ENCODE peak calls at places on chromosomes 6 and 20, in seven cellular contexts. One of them, this sample, is unnamed.

GRCh38 chr6:3449750-3450305 is 7.0 kb downstream of the SLC22A23 start:
- ATAC-seq in HCT116: no peak
- ATAC-seq in GM12878: peak
- ATAC-seq in HepG2: no peak
- ATAC-seq in upper lobe of left lung: no peak
- ATAC-seq in K562: no peak
- ATAC-seq in GM23338: no peak
- ATAC-seq in this sample: no peak

GRCh38 chr6:119043783-119044182 is 34.7 kb downstream of the FAM184A start:
- ATAC-seq in HCT116: no peak
- ATAC-seq in GM12878: peak
- ATAC-seq in HepG2: no peak
- ATAC-seq in upper lobe of left lung: no peak
- ATAC-seq in K562: no peak
- ATAC-seq in GM23338: no peak
- ATAC-seq in this sample: no peak

GRCh38 chr20:51189814-51190782 is 167.2 kb upstream of the KCNG1 start:
- ATAC-seq in HCT116: no peak
- ATAC-seq in GM12878: no peak
- ATAC-seq in HepG2: no peak
- ATAC-seq in upper lobe of left lung: no peak
- ATAC-seq in K562: no peak
- ATAC-seq in GM23338: no peak
- ATAC-seq in this sample: no peak

GRCh38 chr20:49725694-49726093 is 12.0 kb upstream of the B4GALT5 start:
- ATAC-seq in HCT116: no peak
- ATAC-seq in GM12878: no peak
- ATAC-seq in HepG2: peak
- ATAC-seq in upper lobe of left lung: no peak
- ATAC-seq in K562: peak
- ATAC-seq in GM23338: no peak
- ATAC-seq in this sample: no peak

GRCh38 chr20:52078289-52078688 is 113.3 kb downstream of the ZFP64 start:
- ATAC-seq in HCT116: no peak
- ATAC-seq in GM12878: no peak
- ATAC-seq in HepG2: peak
- ATAC-seq in upper lobe of left lung: no peak
- ATAC-seq in K562: no peak
- ATAC-seq in GM23338: no peak
- ATAC-seq in this sample: no peak

GRCh38 chr20:46739441-46740213 is 30.2 kb downstream of the SLC2A10 start:
- ATAC-seq in HCT116: peak
- ATAC-seq in GM12878: no peak
- ATAC-seq in HepG2: no peak
- ATAC-seq in upper lobe of left lung: no peak
- ATAC-seq in K562: no peak
- ATAC-seq in GM23338: no peak
- ATAC-seq in this sample: no peak

GRCh38 chr6:21887301-21888185 is 294.0 kb downstream of the SOX4 start:
- ATAC-seq in HCT116: no peak
- ATAC-seq in GM12878: no peak
- ATAC-seq in HepG2: no peak
- ATAC-seq in upper lobe of left lung: no peak
- ATAC-seq in K562: no peak
- ATAC-seq in GM23338: no peak
- ATAC-seq in this sample: no peak

GRCh38 chr6:51323056-51323455 is 504.4 kb downstream of the TFAP2B start:
- ATAC-seq in HCT116: no peak
- ATAC-seq in GM12878: no peak
- ATAC-seq in HepG2: no peak
- ATAC-seq in upper lobe of left lung: no peak
- ATAC-seq in K562: no peak
- ATAC-seq in GM23338: no peak
- ATAC-seq in this sample: no peak

GRCh38 chr6:157881375-157881774 is 58.3 kb downstream of the SNX9 start:
- ATAC-seq in HCT116: no peak
- ATAC-seq in GM12878: no peak
- ATAC-seq in HepG2: no peak
- ATAC-seq in upper lobe of left lung: no peak
- ATAC-seq in K562: no peak
- ATAC-seq in GM23338: no peak
- ATAC-seq in this sample: no peak

GRCh38 chr6:160798625-160799024 is 96.6 kb downstream of the PLG start:
- ATAC-seq in HCT116: no peak
- ATAC-seq in GM12878: no peak
- ATAC-seq in HepG2: no peak
- ATAC-seq in upper lobe of left lung: no peak
- ATAC-seq in K562: no peak
- ATAC-seq in GM23338: no peak
- ATAC-seq in this sample: no peak

GRCh38 chr6:34383171-34383631 is 9.3 kb downstream of the NUDT3 start:
- ATAC-seq in HCT116: no peak
- ATAC-seq in GM12878: peak
- ATAC-seq in HepG2: no peak
- ATAC-seq in upper lobe of left lung: peak
- ATAC-seq in K562: peak
- ATAC-seq in GM23338: no peak
- ATAC-seq in this sample: no peak

GRCh38 chr20:56368351-56369134 is 9.8 kb downstream of the FAM210B start:
- ATAC-seq in HCT116: no peak
- ATAC-seq in GM12878: no peak
- ATAC-seq in HepG2: no peak
- ATAC-seq in upper lobe of left lung: no peak
- ATAC-seq in K562: peak
- ATAC-seq in GM23338: no peak
- ATAC-seq in this sample: no peak

GRCh38 chr6:90401933-90402830 is 105.5 kb upstream of the BACH2 start:
- ATAC-seq in HCT116: no peak
- ATAC-seq in GM12878: no peak
- ATAC-seq in HepG2: no peak
- ATAC-seq in upper lobe of left lung: no peak
- ATAC-seq in K562: no peak
- ATAC-seq in GM23338: no peak
- ATAC-seq in this sample: no peak

GRCh38 chr6:43544461-43544860 is 27.6 kb downstream of the POLR1C start:
- ATAC-seq in HCT116: no peak
- ATAC-seq in GM12878: peak
- ATAC-seq in HepG2: no peak
- ATAC-seq in upper lobe of left lung: no peak
- ATAC-seq in K562: no peak
- ATAC-seq in GM23338: no peak
- ATAC-seq in this sample: no peak

GRCh38 chr6:111664565-111665039 is 58.9 kb upstream of the TRAF3IP2 start:
- ATAC-seq in HCT116: no peak
- ATAC-seq in GM12878: no peak
- ATAC-seq in HepG2: no peak
- ATAC-seq in upper lobe of left lung: peak
- ATAC-seq in K562: no peak
- ATAC-seq in GM23338: no peak
- ATAC-seq in this sample: peak

GRCh38 chr6:91626935-91627334 is 1040.1 kb upstream of the MAP3K7 start:
- ATAC-seq in HCT116: no peak
- ATAC-seq in GM12878: no peak
- ATAC-seq in HepG2: no peak
- ATAC-seq in upper lobe of left lung: no peak
- ATAC-seq in K562: no peak
- ATAC-seq in GM23338: no peak
- ATAC-seq in this sample: no peak

GRCh38 chr6:56312049-56312448 is 64.7 kb upstream of the COL21A1 start:
- ATAC-seq in HCT116: no peak
- ATAC-seq in GM12878: no peak
- ATAC-seq in HepG2: no peak
- ATAC-seq in upper lobe of left lung: no peak
- ATAC-seq in K562: no peak
- ATAC-seq in GM23338: no peak
- ATAC-seq in this sample: no peak

DNA sequence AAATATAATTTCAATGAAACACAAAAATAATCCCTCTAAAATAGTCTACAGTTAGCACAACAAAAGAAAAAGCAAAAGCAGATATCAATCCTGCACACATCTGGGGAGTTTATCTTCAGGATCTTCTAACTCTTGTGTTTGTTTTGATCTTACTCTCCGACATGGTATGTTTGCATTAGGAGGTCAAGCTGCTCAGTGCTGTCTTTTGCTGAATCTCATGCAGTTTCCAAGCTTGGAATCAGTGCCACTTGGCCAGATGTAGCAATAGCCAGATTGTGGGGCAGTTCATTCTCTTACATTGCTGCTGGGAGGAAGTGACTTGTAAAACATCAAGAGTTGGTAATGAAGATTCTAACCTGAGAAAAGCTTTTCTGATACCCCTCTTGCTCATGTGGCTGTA is 29.5 kb downstream of the RIOK1 start:
- ATAC-seq in HCT116: no peak
- ATAC-seq in GM12878: no peak
- ATAC-seq in HepG2: peak
- ATAC-seq in upper lobe of left lung: no peak
- ATAC-seq in K562: no peak
- ATAC-seq in GM23338: no peak
- ATAC-seq in this sample: no peak
- TF ChIP-seq POLR2AphosphoS5 in HCT116: no peak
- TF ChIP-seq POLR2AphosphoS5 in GM12878: no peak
- TF ChIP-seq POLR2AphosphoS5 in HepG2: no peak
- TF ChIP-seq POLR2AphosphoS5 in upper lobe of left lung: no peak
- TF ChIP-seq POLR2AphosphoS5 in K562: no peak
- TF ChIP-seq POLR2AphosphoS5 in GM23338: no peak
- TF ChIP-seq POLR2AphosphoS5 in this sample: no peak

DNA sequence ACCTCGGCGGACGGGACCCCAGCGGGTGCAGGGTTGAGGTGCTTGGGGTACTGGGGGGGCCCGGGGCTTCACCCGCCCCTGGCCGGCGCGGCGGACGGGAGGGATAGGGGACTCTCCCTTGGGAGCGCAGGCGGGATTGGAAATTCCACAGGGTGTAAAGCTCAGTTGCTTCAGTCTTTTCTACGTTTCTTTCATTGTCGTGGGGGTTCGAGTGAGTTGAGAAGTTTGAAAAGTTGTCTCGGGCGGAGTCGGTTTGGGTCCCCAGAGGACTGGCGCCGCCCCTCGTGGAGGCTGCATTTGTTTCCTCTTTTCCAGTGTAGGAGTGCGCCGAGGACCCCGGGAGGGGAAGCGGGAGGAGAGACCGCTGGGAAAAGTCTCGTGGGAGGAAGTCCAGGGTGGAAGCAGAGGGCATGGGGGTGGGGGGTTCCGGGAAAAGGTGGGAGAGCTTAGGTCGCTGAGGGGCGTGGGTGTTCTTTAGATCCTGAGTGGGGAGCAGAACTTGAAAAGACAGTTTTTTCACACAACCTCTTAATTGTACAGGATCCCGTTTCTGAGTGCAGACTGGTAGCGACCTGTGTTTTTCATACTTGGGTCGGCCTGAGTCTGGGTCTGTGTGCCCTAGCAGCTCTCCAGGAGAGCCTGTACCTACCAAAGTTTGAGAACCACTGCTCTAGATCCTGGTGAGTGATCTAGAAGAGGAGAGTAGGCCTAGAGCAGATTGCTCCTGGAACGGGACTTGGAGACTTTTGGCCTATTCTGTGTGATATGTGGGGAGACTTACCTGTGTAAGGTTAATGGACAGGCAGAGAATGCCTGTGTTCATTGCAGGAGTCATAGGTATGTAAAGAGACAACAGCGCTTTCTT is 518 bp downstream of the FAM83B start:
- ATAC-seq in HCT116: peak
- ATAC-seq in GM12878: no peak
- ATAC-seq in HepG2: peak
- ATAC-seq in upper lobe of left lung: peak
- ATAC-seq in K562: no peak
- ATAC-seq in GM23338: peak
- ATAC-seq in this sample: no peak
- H3K4me3 ChIP-seq in HCT116: peak
- H3K4me3 ChIP-seq in GM12878: no peak
- H3K4me3 ChIP-seq in HepG2: no peak
- H3K4me3 ChIP-seq in upper lobe of left lung: peak
- H3K4me3 ChIP-seq in K562: no peak
- H3K4me3 ChIP-seq in GM23338: peak
- H3K4me3 ChIP-seq in this sample: peak

GRCh38 chr6:163585932-163586437 is 171.5 kb downstream of the QKI start:
- ATAC-seq in HCT116: peak
- ATAC-seq in GM12878: no peak
- ATAC-seq in HepG2: peak
- ATAC-seq in upper lobe of left lung: peak
- ATAC-seq in K562: peak
- ATAC-seq in GM23338: no peak
- ATAC-seq in this sample: peak
- TF ChIP-seq POLR2AphosphoS5 in HCT116: peak
- TF ChIP-seq POLR2AphosphoS5 in GM12878: no peak
- TF ChIP-seq POLR2AphosphoS5 in HepG2: no peak
- TF ChIP-seq POLR2AphosphoS5 in upper lobe of left lung: peak
- TF ChIP-seq POLR2AphosphoS5 in K562: peak
- TF ChIP-seq POLR2AphosphoS5 in GM23338: no peak
- TF ChIP-seq POLR2AphosphoS5 in this sample: peak

DNA sequence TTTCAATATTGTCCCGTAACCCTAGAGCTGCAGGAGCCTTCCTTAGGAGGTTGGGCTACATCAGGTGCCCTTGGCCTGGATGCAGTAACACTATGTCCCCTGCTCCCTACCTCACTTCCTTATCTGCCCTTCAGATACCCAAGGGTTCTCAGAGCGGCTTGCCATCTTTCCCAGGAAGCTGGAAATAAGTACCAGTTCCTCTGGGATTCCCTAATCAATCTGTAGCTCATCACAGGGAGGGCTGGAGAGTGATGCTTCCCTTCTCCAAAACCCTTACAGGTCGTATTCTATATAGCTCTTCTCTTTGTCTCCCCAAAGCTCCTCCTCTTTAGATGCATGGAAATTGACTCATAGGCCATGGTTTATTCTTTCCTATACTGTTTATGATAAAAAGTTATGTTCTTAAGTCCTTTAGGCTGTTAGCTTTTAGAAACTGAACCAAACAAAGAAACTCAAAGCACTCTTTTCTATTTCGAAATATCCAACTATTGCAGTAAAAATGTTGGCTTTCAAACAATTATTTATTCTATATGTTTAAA is 4.2 kb downstream of the MYCT1 start:
- ATAC-seq in HCT116: peak
- ATAC-seq in GM12878: no peak
- ATAC-seq in HepG2: no peak
- ATAC-seq in upper lobe of left lung: no peak
- ATAC-seq in K562: no peak
- ATAC-seq in GM23338: peak
- ATAC-seq in this sample: peak
- H3K4me3 ChIP-seq in HCT116: no peak
- H3K4me3 ChIP-seq in GM12878: no peak
- H3K4me3 ChIP-seq in HepG2: no peak
- H3K4me3 ChIP-seq in upper lobe of left lung: no peak
- H3K4me3 ChIP-seq in K562: no peak
- H3K4me3 ChIP-seq in GM23338: no peak
- H3K4me3 ChIP-seq in this sample: peak